ENCODE peak calls at places on chromosomes 6 and 20, in four cellular contexts. Z is CD8-positive, alpha-beta memory T cell; G is choroid plexus epithelial cell; K is ureter. T is an unnamed sample.

GRCh38 chr20:7744411-7744810 is 195.8 kb downstream of the HAO1 start:
- DNase-seq in K (no peak), G (peak), Z (no peak), T (no peak)

GRCh38 chr6:151239603-151240035 is at the start of gene AKAP12:
- DNase-seq in Z (no peak), G (peak), K (peak), T (no peak)

GRCh38 chr6:106446983-106447382 is 86.5 kb downstream of the CRYBG1 start:
- DNase-seq in G (no peak), K (no peak), Z (no peak), T (no peak)

GRCh38 chr20:59673998-59674445 is 69.7 kb downstream of the PHACTR3 start:
- DNase-seq in G (no peak), K (no peak), Z (no peak), T (no peak)

GRCh38 chr6:104940881-104941693 is 15.8 kb upstream of the LIN28B start:
- DNase-seq in Z (no peak), K (no peak), G (peak), T (no peak)

GRCh38 chr20:4038047-4038459 is 22.7 kb upstream of the RNF24 start:
- DNase-seq in K (peak), Z (peak), G (peak), T (peak)

GRCh38 chr6:43492673-43493072 is 15.3 kb downstream of the TJAP1 start:
- DNase-seq in Z (no peak), G (peak), K (no peak), T (no peak)

GRCh38 chr6:157990321-157991066 is 8.8 kb downstream of the SYNJ2 start:
- DNase-seq in K (no peak), Z (no peak), G (peak), T (no peak)

GRCh38 chr6:74044417-74045096 is 348.6 kb downstream of the CD109 start:
- DNase-seq in G (peak), K (no peak), Z (no peak), T (no peak)

GRCh38 chr6:2970034-2970685 is 1.2 kb downstream of the SERPINB6 start:
- DNase-seq in Z (no peak), K (peak), G (peak), T (no peak)

GRCh38 chr6:39256294-39256693 is 27.0 kb upstream of the KCNK5 start:
- DNase-seq in G (no peak), Z (no peak), K (no peak), T (no peak)

GRCh38 chr20:62423326-62423706 is 4.0 kb downstream of the RBBP8NL start:
- DNase-seq in G (no peak), K (no peak), Z (no peak), T (no peak)

GRCh38 chr6:136039185-136039584 is 187.7 kb downstream of the PDE7B start:
- DNase-seq in Z (no peak), G (peak), K (no peak), T (no peak)

GRCh38 chr6:14726816-14727493 is 518.9 kb upstream of the JARID2 start:
- DNase-seq in G (no peak), Z (no peak), K (no peak), T (no peak)

GRCh38 chr20:53738945-53739798 is 145.5 kb upstream of the ZNF217 start:
- DNase-seq in Z (no peak), G (peak), K (no peak), T (no peak)

GRCh38 chr6:34657307-34657978 is 39.1 kb downstream of the ILRUN start:
- DNase-seq in G (peak), K (peak), Z (no peak), T (peak)

GRCh38 chr6:53112871-53113270 is 35.8 kb downstream of the GCM1 start:
- DNase-seq in K (no peak), G (no peak), Z (no peak), T (peak)

GRCh38 chr20:7695622-7696021 is 244.6 kb downstream of the HAO1 start:
- DNase-seq in Z (no peak), K (no peak), G (peak), T (no peak)

GRCh38 chr6:62338477-62338876 is 52.5 kb upstream of the KHDRBS2 start:
- DNase-seq in K (no peak), Z (no peak), G (no peak), T (no peak)

GRCh38 chr20:8573686-8574085 is 441.6 kb downstream of the PLCB1 start:
- DNase-seq in K (no peak), G (no peak), Z (no peak), T (no peak)